ENCODE peak calls at places on chromosomes 5 and 9, in nine cellular contexts. Y is CD8-positive, alpha-beta T cell; I is right cardiac atrium; O is HCT116; W is DND-41; Q is aorta; H is HepG2; M is gastrocnemius medialis; R is upper lobe of left lung. A is an unnamed sample.

GRCh38 chr5:140133514-140134167 is 7.9 kb downstream of the IGIP start:
- ATAC-seq in Y (no peak), O (no peak), R (peak; percentile 71), W (no peak), Q (no peak), M (no peak), I (no peak), H (no peak), A (no peak)

GRCh38 chr9:136734837-136735496 is 7.8 kb downstream of the LCN10 start:
- ATAC-seq in H (no peak), Q (no peak), R (no peak), O (no peak), I (no peak), M (no peak), Y (no peak), W (no peak), A (no peak)

GRCh38 chr5:72291601-72292000 is 28.4 kb downstream of the MRPS27 start:
- ATAC-seq in O (no peak), W (no peak), Y (no peak), H (no peak), Q (no peak), M (no peak), R (no peak), I (no peak), A (no peak)

GRCh38 chr5:43073597-43074546 is 33.8 kb upstream of the ANXA2R start:
- ATAC-seq in O (peak; percentile 82), H (peak; percentile 76), W (peak; percentile 51), I (no peak), Y (peak; percentile 92), R (no peak), M (no peak), Q (no peak), A (no peak)

GRCh38 chr5:156774273-156774672 is 75.8 kb upstream of the PPP1R2B start:
- ATAC-seq in O (no peak), W (no peak), Y (no peak), H (no peak), R (no peak), I (no peak), M (no peak), Q (no peak), A (no peak)

GRCh38 chr5:17216176-17216973 is 1.1 kb upstream of the BASP1 start:
- ATAC-seq in I (peak; percentile 71), O (peak; percentile 85), W (no peak), Y (no peak), M (peak; percentile 38), H (peak; percentile 94), R (peak; percentile 68), Q (peak; percentile 77), A (peak; percentile 46)

GRCh38 chr5:155554500-155554899 is 540.9 kb downstream of the KIF4B start:
- ATAC-seq in H (no peak), M (no peak), W (no peak), I (no peak), R (no peak), O (no peak), Y (no peak), Q (no peak), A (no peak)

GRCh38 chr9:136050266-136050705 is 44.8 kb downstream of the NACC2 start:
- ATAC-seq in Q (no peak), O (no peak), M (no peak), H (no peak), Y (no peak), W (no peak), I (no peak), R (no peak), A (no peak)

GRCh38 chr9:129493002-129493713 is 127.7 kb downstream of the C9orf50 start:
- ATAC-seq in Y (no peak), H (no peak), M (peak; percentile 25), R (no peak), Q (no peak), O (no peak), I (no peak), W (no peak), A (no peak)

GRCh38 chr9:129493714-129494047 is 127.2 kb downstream of the C9orf50 start:
- ATAC-seq in H (no peak), I (no peak), W (no peak), Q (no peak), R (no peak), M (no peak), O (no peak), Y (no peak), A (no peak)

GRCh38 chr9:129491486-129491855 is 129.4 kb downstream of the C9orf50 start:
- ATAC-seq in Y (no peak), Q (no peak), O (no peak), W (no peak), M (no peak), R (no peak), I (no peak), H (no peak), A (no peak)

GRCh38 chr9:129489838-129490582 is 130.9 kb downstream of the C9orf50 start:
- ATAC-seq in R (no peak), W (no peak), H (no peak), Q (no peak), O (no peak), Y (peak; percentile 54), M (no peak), I (peak; percentile 11), A (no peak)

DNA sequence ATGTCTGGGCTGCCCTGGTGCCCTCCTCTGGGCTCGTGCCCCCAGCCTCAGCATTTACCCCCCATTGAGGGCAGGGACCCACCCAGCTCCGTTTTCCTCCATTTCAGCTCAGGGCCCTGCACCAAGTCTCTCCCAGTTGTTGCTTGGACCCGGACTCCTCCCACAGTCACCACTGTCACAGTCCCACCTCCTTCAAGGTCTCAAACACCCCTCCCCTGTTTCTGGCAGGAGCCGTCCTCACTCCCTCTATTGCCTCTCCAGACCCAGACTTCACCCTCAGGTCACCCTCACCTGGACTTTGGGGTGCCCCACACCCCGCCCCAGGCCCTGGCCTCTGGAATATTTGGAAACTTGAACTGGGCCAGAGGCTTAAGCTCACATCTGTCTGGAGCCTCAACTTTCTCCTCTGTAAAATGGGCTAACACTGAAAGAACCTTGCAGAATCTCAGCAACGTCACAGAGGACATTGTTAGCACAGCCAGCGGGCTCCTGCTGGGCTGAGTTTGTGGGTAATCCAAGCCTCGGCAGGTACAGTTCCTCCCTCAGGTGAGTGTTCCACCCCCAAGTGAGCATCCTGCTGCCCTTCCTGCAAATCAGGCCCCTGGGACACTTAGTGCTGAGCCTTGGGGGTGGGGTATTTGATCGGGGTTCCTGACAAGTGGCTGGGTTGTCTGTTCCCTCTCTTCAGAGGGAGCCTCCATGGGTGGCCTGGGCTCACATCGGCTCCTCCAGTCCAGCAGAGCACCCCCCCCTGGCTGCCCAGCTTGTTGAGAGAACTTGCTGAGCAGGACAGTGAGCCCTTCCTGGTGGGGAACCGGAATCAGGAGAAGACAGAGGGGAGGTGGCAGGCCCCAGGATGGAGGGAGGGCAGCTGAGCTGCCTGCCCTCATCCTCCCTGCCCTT is 130.1 kb downstream of the C9orf50 start:
- ATAC-seq in H (no peak), Y (no peak), I (no peak), O (no peak), R (no peak), Q (no peak), W (no peak), M (no peak), A (no peak)
- H3K4me3 ChIP-seq in H (peak overlapping the region; percentile 68), Y (no peak overlapping the region), I (peak overlapping the region; percentile 2), O (peak overlapping the region; percentile 58), R (peak overlapping the region; percentile 63), Q (no peak overlapping the region), W (no peak overlapping the region), M (peak overlapping the region; percentile 52), A (no peak overlapping the region)

DNA sequence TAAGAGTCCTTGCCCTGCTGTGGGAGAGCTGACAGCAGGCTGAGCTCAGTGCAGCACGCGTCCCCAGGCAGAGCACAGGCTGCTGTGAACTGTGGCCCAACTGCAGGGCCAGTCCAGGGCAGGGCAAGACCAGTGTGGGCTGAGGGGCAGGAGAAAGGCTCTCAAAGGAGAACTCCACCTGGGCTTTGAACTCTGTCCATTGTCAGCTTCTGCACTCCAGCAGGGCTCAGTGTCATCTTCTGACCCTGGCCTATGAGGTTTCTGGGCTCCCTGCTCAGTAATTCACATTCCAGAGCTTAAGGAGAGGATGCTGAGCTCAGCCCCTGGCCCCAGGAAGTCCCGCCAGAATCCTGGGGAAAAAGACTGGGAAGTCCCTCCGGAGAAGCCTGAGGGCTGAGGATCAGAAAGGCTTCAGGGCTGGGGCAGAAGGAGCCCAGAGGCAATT is 37.4 kb downstream of the LHFPL2 start:
- ATAC-seq in H (peak; percentile 90), I (peak; percentile 76), M (no peak), W (no peak), R (peak; percentile 61), O (no peak), Q (peak; percentile 49), Y (no peak), A (peak; percentile 45)
- H3K27ac ChIP-seq in H (no peak overlapping the region), I (no peak overlapping the region), M (no peak overlapping the region), W (no peak overlapping the region), R (no peak overlapping the region), O (no peak overlapping the region), Q (no peak overlapping the region), Y (no peak overlapping the region), A (no peak overlapping the region)

GRCh38 chr5:128408622-128409021 is 129.4 kb downstream of the FBN2 start:
- ATAC-seq in M (no peak), W (no peak), H (no peak), Y (no peak), I (no peak), Q (no peak), O (no peak), R (no peak), A (no peak)

GRCh38 chr5:128406863-128407262 is 131.2 kb downstream of the FBN2 start:
- ATAC-seq in R (no peak), Q (no peak), O (no peak), H (no peak), Y (no peak), W (no peak), M (no peak), I (no peak), A (no peak)

GRCh38 chr5:128407956-128408355 is 130.1 kb downstream of the FBN2 start:
- ATAC-seq in M (no peak), Y (no peak), H (no peak), W (no peak), R (no peak), I (no peak), Q (no peak), O (no peak), A (no peak)

GRCh38 chr5:128412145-128412930 is 125.7 kb downstream of the FBN2 start:
- ATAC-seq in M (no peak), Q (no peak), I (no peak), R (no peak), W (no peak), Y (no peak), O (no peak), H (no peak), A (no peak)

DNA sequence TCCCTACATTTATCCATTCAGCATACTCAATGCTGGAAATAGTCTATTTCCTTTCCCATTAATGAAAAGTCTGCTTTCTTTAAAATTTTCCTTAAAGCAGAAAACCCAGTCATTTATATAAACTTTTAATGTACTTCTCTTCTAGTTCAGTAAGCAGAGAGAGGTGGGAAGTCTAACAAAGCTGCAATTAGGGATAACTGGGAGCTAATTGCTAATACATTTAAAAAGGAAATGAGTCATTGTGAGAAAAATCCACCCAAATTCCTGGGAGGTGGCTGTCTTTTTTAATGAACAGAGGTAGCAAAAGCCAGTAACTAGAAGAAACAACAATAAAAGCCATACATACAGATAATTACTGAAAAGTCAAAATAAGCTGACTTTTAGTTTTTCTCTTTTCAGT is 128.6 kb downstream of the FBN2 start:
- ATAC-seq in Q (no peak), Y (no peak), I (no peak), W (no peak), R (no peak), M (no peak), H (no peak), O (no peak), A (no peak)
- H3K4me3 ChIP-seq in Q (no peak overlapping the region), Y (no peak overlapping the region), I (no peak overlapping the region), W (no peak overlapping the region), R (no peak overlapping the region), M (no peak overlapping the region), H (no peak overlapping the region), O (no peak overlapping the region), A (no peak overlapping the region)

DNA sequence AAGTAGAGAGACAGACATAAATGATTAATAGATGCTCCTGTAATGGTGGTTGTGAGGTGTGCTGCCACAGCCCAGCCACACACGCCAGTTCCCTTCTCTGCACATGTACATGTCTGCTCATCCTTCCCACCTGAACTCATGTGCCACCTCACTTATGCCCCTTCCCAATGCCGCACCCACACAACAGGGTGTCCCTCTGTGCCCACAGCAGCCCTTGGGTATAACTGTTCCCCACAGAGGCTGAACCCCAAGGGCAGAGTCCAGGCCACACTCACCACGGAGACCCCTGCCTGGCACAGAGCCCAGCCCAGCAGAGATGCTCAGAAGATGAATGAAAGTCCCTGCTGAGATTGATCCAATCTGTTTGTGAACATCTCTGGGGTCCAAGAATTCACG is 29.7 kb downstream of the IRF1 start:
- ATAC-seq in Y (no peak), I (no peak), R (no peak), Q (no peak), O (no peak), H (no peak), W (no peak), M (no peak), A (no peak)
- H3K27ac ChIP-seq in Y (no peak overlapping the region), I (no peak overlapping the region), R (peak overlapping the region; percentile 93), Q (no peak overlapping the region), O (no peak overlapping the region), H (no peak overlapping the region), W (peak overlapping the region; percentile 99), M (no peak overlapping the region), A (no peak overlapping the region)